ENCODE peak calls at places on chromosomes 1 and 21, in nine cellular contexts. H, O, D, N, R, W, X, J and P are unnamed samples.

GRCh38 chr1:87968259-87968955 is 639.7 kb downstream of the LMO4 start:
- DNase-seq in H (no peak), O (no peak), D (no peak), N (no peak), R (peak), W (peak), X (no peak), J (no peak), P (no peak)

GRCh38 chr21:34818663-34819158 is 149.9 kb downstream of the CLIC6 start:
- DNase-seq in H (no peak), O (no peak), D (no peak), N (no peak), R (no peak), W (no peak), X (no peak), J (no peak), P (no peak)

GRCh38 chr1:179124866-179125265 is 43.0 kb downstream of the TOR3A start:
- DNase-seq in H (no peak), O (no peak), D (no peak), N (no peak), R (peak), W (peak), X (no peak), J (no peak), P (no peak)

GRCh38 chr21:37159053-37159776 is 86.2 kb downstream of the TTC3 start:
- DNase-seq in H (no peak), O (no peak), D (no peak), N (no peak), R (no peak), W (no peak), X (no peak), J (no peak), P (no peak)

GRCh38 chr21:38179504-38179900 is 77.3 kb upstream of the KCNJ15 start:
- DNase-seq in H (no peak), O (no peak), D (no peak), N (no peak), R (peak), W (peak), X (no peak), J (no peak), P (no peak)

GRCh38 chr21:45385549-45386050 is 19.4 kb upstream of the COL18A1 start:
- DNase-seq in H (no peak), O (no peak), D (no peak), N (no peak), R (no peak), W (no peak), X (no peak), J (no peak), P (no peak)

GRCh38 chr1:60809204-60809985 is 273.0 kb upstream of the NFIA start:
- DNase-seq in H (no peak), O (no peak), D (no peak), N (no peak), R (peak), W (no peak), X (no peak), J (no peak), P (no peak)

GRCh38 chr1:20426923-20427322 is 59.1 kb downstream of the CAMK2N1 start:
- DNase-seq in H (no peak), O (no peak), D (no peak), N (no peak), R (peak), W (peak), X (peak), J (no peak), P (peak)

GRCh38 chr1:25944986-25945385 is 38.8 kb upstream of the STMN1 start:
- DNase-seq in H (no peak), O (no peak), D (no peak), N (no peak), R (no peak), W (no peak), X (no peak), J (no peak), P (no peak)